ENCODE peak calls at places on chromosomes 11 and 22, in four cellular contexts. F is HCT116, J is K562, S is HepG2. A is an unnamed sample. For H3K4me1, the result is how much of the 10 kb centered on the place peaks cover.

GRCh38 chr11:63802637-63803414 is 10.4 kb upstream of the SPINDOC start:
- DNase-seq in F (peak), J (peak), S (no peak), A (no peak)

GRCh38 chr11:32597914-32598313 is 14.3 kb downstream of the EIF3M start:
- DNase-seq in F (no peak), J (no peak), S (no peak), A (no peak)

GRCh38 chr11:44011797-44012196 is 36.0 kb upstream of the ACCSL start:
- DNase-seq in F (no peak), J (no peak), S (no peak), A (no peak)

GRCh38 chr11:95266751-95267374 is 35.9 kb upstream of the SESN3 start:
- DNase-seq in F (no peak), J (no peak), S (no peak), A (no peak)

GRCh38 chr22:42584364-42584940 is 30.2 kb downstream of the POLDIP3 start:
- DNase-seq in F (no peak), J (no peak), S (no peak), A (no peak)

GRCh38 chr11:133893381-133893780 is 48.1 kb upstream of the SPATA19 start:
- DNase-seq in F (no peak), J (no peak), S (no peak), A (peak)

GRCh38 chr11:125443767-125444311 is 52.2 kb downstream of the FEZ1 start:
- DNase-seq in F (no peak), J (no peak), S (no peak), A (no peak)

GRCh38 chr11:41461057-41461681 is 1.7 kb upstream of the LRRC4C start:
- DNase-seq in F (peak), J (peak), S (peak), A (no peak)

GRCh38 chr11:74018331-74019005 is 9.6 kb upstream of the UCP3 start:
- DNase-seq in F (no peak), J (no peak), S (peak), A (no peak)

GRCh38 chr22:37501176-37501609 is 15.0 kb upstream of the MFNG start:
- DNase-seq in F (no peak), J (no peak), S (no peak), A (no peak)

GRCh38 chr22:20400606-20401375 is 6.8 kb downstream of the ZNF74 start:
- DNase-seq in F (no peak), J (peak), S (no peak), A (no peak)

GRCh38 chr11:75475767-75476650 is 43.0 kb upstream of the KLHL35 start:
- DNase-seq in F (no peak), J (no peak), S (no peak), A (no peak)

GRCh38 chr11:17411418-17411817 is 23.0 kb upstream of the KCNJ11 start:
- DNase-seq in F (no peak), J (no peak), S (no peak), A (no peak)

GRCh38 chr11:83007909-83008580 is 63.7 kb downstream of the RAB30 start:
- DNase-seq in F (no peak), J (peak), S (peak), A (peak)

GRCh38 chr22:49880281-49880680 is 26.6 kb downstream of the ZBED4 start:
- DNase-seq in F (no peak), J (no peak), S (no peak), A (no peak)

GRCh38 chr11:74701351-74701750 is 29.9 kb downstream of the CHRDL2 start:
- DNase-seq in F (peak), J (peak), S (peak), A (no peak)

GRCh38 chr11:64207247-64208085 is 945 bp downstream of the FERMT3 start:
- DNase-seq in F (no peak), J (peak), S (no peak), A (peak)

GRCh38 chr11:39777035-39777434 is 1682.4 kb downstream of the LRRC4C start:
- DNase-seq in F (no peak), J (no peak), S (no peak), A (no peak)

GRCh38 chr11:8784936-8785335 is 102.3 kb downstream of the RPL27A start:
- DNase-seq in F (no peak), J (no peak), S (no peak), A (peak)

GRCh38 chr22:32410459-32410858 is 1.6 kb downstream of the RTCB start:
- DNase-seq in F (no peak), J (no peak), S (peak), A (no peak)

GRCh38 chr11:61266602-61267001 is 25.6 kb downstream of the PGA5 start:
- DNase-seq in F (no peak), J (peak), S (no peak), A (no peak)

GRCh38 chr11:36793542-36793926 is 195.5 kb upstream of the RAG2 start:
- DNase-seq in F (no peak), J (no peak), S (no peak), A (peak)

GRCh38 chr11:72227316-72228228 is 3.0 kb downstream of the INPPL1 start:
- DNase-seq in F (no peak), J (no peak), S (no peak), A (no peak)

GRCh38 chr22:31082606-31083376 is 1.7 kb downstream of the SMTN start:
- DNase-seq in F (peak), J (peak), S (peak), A (peak)

DNA sequence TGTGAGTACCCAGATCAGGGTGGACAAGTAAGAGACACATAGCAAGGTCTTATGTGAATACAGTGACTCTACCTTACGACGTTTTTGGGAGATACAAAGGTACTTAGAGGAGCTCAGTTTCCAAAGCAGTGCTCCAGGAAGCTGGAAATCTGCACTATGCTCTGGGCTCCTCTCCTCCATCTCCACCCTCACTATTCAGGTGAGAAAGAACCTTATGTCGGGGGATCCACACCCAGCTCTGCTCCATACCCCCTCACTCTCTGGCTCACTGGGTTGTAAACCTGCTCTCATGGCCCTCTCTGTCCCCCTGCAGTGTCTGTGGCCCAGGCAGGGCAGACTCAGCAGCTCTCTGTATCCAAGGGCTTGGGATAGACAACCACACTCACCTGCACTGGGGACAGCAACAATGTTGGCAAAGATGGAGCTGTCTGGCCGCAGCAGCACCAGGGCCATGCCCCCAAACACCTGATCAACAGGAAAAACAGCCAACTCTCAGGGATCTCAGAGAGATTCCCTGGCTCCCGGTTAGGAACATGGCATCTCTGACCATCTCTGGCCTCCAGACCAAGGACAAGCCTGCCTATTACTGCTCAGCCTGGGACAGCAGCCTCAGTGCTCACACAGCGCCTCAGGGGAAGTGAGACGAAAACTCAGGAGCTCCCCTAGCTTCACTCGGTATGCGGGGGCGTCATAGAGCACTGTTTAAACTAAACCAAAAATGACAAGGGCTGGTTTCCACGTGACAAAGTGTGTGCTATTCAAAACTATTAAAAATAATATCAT is 60.9 kb upstream of the TOP3B start:
- DNase-seq in F (no peak), J (no peak), S (no peak), A (no peak)
- H3K4me1 ChIP-seq in F (under half), J (under half), S (under half), A (under half)

GRCh38 chr22:46052801-46053562 is 76.0 kb upstream of the WNT7B start:
- DNase-seq in F (no peak), J (no peak), S (no peak), A (peak)
- TF ChIP-seq ELF1 in F (no peak), J (no peak), S (no peak), A (no peak)

DNA sequence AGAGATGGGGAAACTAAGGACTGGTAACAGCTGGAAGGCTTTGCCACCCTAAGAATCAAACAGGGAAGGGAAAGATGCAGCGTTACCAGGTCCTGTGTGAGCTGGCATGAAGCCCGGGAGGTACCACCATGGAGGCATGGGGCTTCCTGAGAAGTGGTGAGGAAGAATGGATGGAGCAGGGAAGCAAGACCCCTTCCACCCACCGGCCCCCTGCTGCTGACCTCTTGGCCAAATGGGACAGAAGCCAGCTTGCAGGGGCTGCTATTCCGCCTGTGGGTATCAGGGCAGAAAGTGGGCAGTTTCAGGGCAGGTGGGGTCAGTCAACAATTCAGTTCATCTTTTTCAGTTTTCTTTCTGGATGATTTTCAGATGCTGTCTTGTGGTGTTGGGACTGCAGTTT is 1099.9 kb downstream of the TBC1D22A start:
- DNase-seq in F (no peak), J (no peak), S (no peak), A (no peak)
- TF ChIP-seq POLR2AphosphoS5 in F (no peak), J (no peak), S (no peak), A (no peak)

GRCh38 chr22:44378380-44378779 is 65.6 kb upstream of the SHISAL1 start:
- DNase-seq in F (no peak), J (no peak), S (no peak), A (no peak)
- H3K4me1 ChIP-seq in F (under half), J (under half), S (under half), A (under half)

DNA sequence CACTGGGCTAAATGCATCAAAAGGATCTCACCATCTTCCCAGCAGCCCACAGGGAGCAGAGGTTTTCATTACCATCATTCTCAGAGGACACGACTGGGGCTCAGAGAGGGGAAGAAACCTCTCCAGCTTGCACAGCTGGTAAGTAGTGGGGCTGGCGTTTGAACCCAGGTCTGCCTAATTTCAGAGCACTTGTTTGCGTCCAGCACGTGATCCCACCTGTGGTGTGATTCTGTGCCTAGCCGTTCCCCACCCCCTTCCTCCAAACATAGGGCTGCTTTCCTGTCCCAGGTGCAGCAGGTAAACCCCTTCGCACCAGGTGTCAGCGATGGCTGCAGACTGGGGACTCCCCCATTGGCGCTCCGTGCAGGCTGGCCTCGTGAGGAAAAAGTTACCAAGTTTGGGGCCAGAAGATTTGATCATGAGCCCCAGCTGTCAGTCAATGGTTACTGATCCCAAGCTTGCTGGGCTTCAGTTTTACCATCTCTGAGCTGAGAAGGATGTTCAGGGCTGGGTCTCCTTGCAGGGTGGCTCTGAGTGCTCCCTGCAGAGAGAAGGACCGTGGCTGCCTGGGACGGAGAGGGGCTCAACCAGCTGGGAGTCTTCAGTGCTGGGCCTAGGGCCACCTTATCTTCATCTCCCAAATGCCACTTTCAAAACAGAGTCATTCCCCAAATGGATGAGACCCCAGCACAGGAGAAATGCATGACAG is 445.6 kb downstream of the TBC1D22A start:
- DNase-seq in F (no peak), J (no peak), S (no peak), A (no peak)
- TF ChIP-seq ELF1 in F (no peak), J (no peak), S (no peak), A (no peak)

GRCh38 chr22:36385491-36386350 is 2.0 kb downstream of the MYH9 start:
- DNase-seq in F (no peak), J (no peak), S (peak), A (no peak)

GRCh38 chr22:36386900-36387663 is 685 bp downstream of the MYH9 start:
- DNase-seq in F (no peak), J (peak), S (no peak), A (peak)

GRCh38 chr22:36383110-36383581 is 4.6 kb downstream of the MYH9 start:
- DNase-seq in F (no peak), J (no peak), S (no peak), A (no peak)

GRCh38 chr22:36386351-36386899 is 1.3 kb downstream of the MYH9 start:
- DNase-seq in F (no peak), J (no peak), S (no peak), A (no peak)

GRCh38 chr22:36384766-36385400 is 2.9 kb downstream of the MYH9 start:
- DNase-seq in F (no peak), J (no peak), S (no peak), A (peak)
- TF ChIP-seq POLR2AphosphoS5 in F (peak), J (no peak), S (no peak), A (no peak)

GRCh38 chr11:7611411-7611810 is 61.9 kb downstream of the CYB5R2 start:
- DNase-seq in F (no peak), J (no peak), S (no peak), A (no peak)
- H3K4me1 ChIP-seq in F (under half), J (under half), S (under half), A (under half)